ENCODE peak calls at places on chromosomes 1 and 21, in ten cellular contexts. H is COLO829; G is HT1080; C is HFF-Myc; F is stimulated activated CD4-positive, alpha-beta T cell treated with anti-CD3 and anti-CD28 coated beads, Interleukin-15, amount 100 ng/mL, for 1 hour; D is uterus; L is activated T-cell treated with anti-CD3 and anti-CD28 coated beads, Interleukin-2, amount 50 U/mL, for 48 hours; P is NCI-H460; Q is activated effector memory CD4-positive, alpha-beta T cell treated with Interleukin-2 at 50 U/mL for 16 hours; Y is epithelial cell of esophagus. Z is an unnamed sample.

GRCh38 chr1:35557118-35557610 is at the start of gene KIAA0319L:
- DNase-seq in Y (peak; percentile 84), P (peak; percentile 65), H (peak; percentile 66), Q (no peak), F (no peak), C (no peak), D (peak; percentile 87), G (no peak), L (no peak), Z (peak; percentile 91)

GRCh38 chr1:112312879-112313278 is 83.1 kb upstream of the CTTNBP2NL start:
- DNase-seq in P (no peak), L (no peak), D (no peak), F (no peak), G (no peak), C (no peak), Y (no peak), H (no peak), Q (no peak), Z (no peak)

GRCh38 chr1:31576201-31576669 is at the start of gene TINAGL1:
- DNase-seq in Y (peak; percentile 83), L (no peak), Q (no peak), D (peak; percentile 62), F (no peak), P (no peak), G (peak; percentile 60), H (no peak), C (no peak), Z (no peak)

GRCh38 chr1:111647738-111648137 is 28.1 kb downstream of the RAP1A start:
- DNase-seq in Y (no peak), D (no peak), L (no peak), F (no peak), H (no peak), G (no peak), P (no peak), Q (no peak), C (no peak), Z (no peak)

GRCh38 chr1:47684518-47684917 is 246.7 kb downstream of the FOXD2 start:
- DNase-seq in H (no peak), L (no peak), G (no peak), Y (no peak), C (no peak), Q (no peak), D (no peak), P (no peak), F (no peak), Z (no peak)

GRCh38 chr1:206666954-206667353 is 17.8 kb upstream of the MAPKAPK2 start:
- DNase-seq in C (no peak), P (no peak), Y (no peak), Q (no peak), L (no peak), G (no peak), D (no peak), F (no peak), H (no peak), Z (no peak)

GRCh38 chr1:50977575-50978143 is 7.6 kb downstream of the CDKN2C start:
- DNase-seq in G (no peak), Y (peak; percentile 13), D (peak; percentile 49), L (peak; percentile 47), H (no peak), C (no peak), P (no peak), Q (peak; percentile 20), F (no peak), Z (peak; percentile 45)

GRCh38 chr1:39695011-39695410 is 3.8 kb upstream of the HPCAL4 start:
- DNase-seq in G (no peak), D (no peak), P (no peak), Q (no peak), F (no peak), Y (no peak), H (no peak), C (no peak), L (no peak), Z (no peak)

GRCh38 chr1:45299296-45299695 is 27.4 kb upstream of the HPDL start:
- DNase-seq in G (no peak), Y (no peak), D (no peak), F (no peak), H (no peak), L (no peak), Q (no peak), P (no peak), C (no peak), Z (no peak)

GRCh38 chr1:112141301-112141700 is 151.8 kb upstream of the KCND3 start:
- DNase-seq in G (no peak), P (no peak), C (no peak), Y (no peak), L (no peak), F (no peak), Q (no peak), H (no peak), D (no peak), Z (no peak)

GRCh38 chr1:204493145-204493881 is 1.3 kb downstream of the PIK3C2B start:
- DNase-seq in Y (peak; percentile 80), G (peak; percentile 35), F (no peak), C (no peak), L (peak; percentile 51), P (no peak), D (peak; percentile 55), Q (peak; percentile 17), H (peak; percentile 63), Z (no peak)

GRCh38 chr1:229058111-229058551 is 212.8 kb upstream of the RAB4A start:
- DNase-seq in P (no peak), Y (peak; percentile 46), H (no peak), C (no peak), L (peak; percentile 40), F (peak; percentile 2), D (no peak), Q (peak; percentile 52), G (no peak), Z (no peak)

GRCh38 chr1:8604041-8604942 is 213.1 kb downstream of the RERE start:
- DNase-seq in H (no peak), D (no peak), Q (no peak), Y (no peak), L (no peak), F (no peak), C (no peak), P (no peak), G (no peak), Z (no peak)

GRCh38 chr1:175221548-175222175 is 29.1 kb upstream of the KIAA0040 start:
- DNase-seq in Y (peak; percentile 86), D (peak; percentile 40), H (no peak), P (no peak), L (no peak), F (no peak), G (peak; percentile 53), Q (no peak), C (no peak), Z (no peak)

GRCh38 chr21:41497008-41497407 is 10.9 kb downstream of the TMPRSS2 start:
- DNase-seq in Y (no peak), L (no peak), Q (no peak), D (no peak), C (no peak), H (no peak), F (no peak), G (no peak), P (no peak), Z (no peak)

GRCh38 chr1:28915036-28915895 is 897 bp downstream of the EPB41 start:
- DNase-seq in F (peak; percentile 21), C (no peak), D (peak; percentile 28), G (peak; percentile 46), Q (peak; percentile 41), P (no peak), Y (peak; percentile 59), H (no peak), L (peak; percentile 66), Z (peak; percentile 37)

Z was measured in NK-92 treated with Interleukin-12 subunit alpha and Interleukin-12 subunit beta, amount 100 ng/mL, for 24 hours.